ENCODE peak calls at places on chromosome 10, in five cellular contexts. F, B, V, S and M are unnamed samples.

GRCh38 chr10:116287906-116288501 is 15.0 kb upstream of the GFRA1 start:
- DNase-seq in F (peak), B (peak), V (peak), S (no peak), M (no peak)

GRCh38 chr10:33666686-33667480 is 332.4 kb upstream of the NRP1 start:
- DNase-seq in F (no peak), B (no peak), V (no peak), S (no peak), M (no peak)

GRCh38 chr10:86347856-86348255 is 18.7 kb downstream of the GRID1 start:
- DNase-seq in F (no peak), B (no peak), V (no peak), S (no peak), M (no peak)

GRCh38 chr10:75379817-75380216 is 21.7 kb downstream of the ZNF503 start:
- DNase-seq in F (no peak), B (no peak), V (no peak), S (no peak), M (no peak)

GRCh38 chr10:74681917-74682627 is 144.3 kb upstream of the KAT6B start:
- DNase-seq in F (no peak), B (no peak), V (no peak), S (no peak), M (no peak)

GRCh38 chr10:63266337-63267327 is 133.5 kb downstream of the NRBF2 start:
- DNase-seq in F (no peak), B (no peak), V (no peak), S (no peak), M (no peak)

GRCh38 chr10:18400201-18400910 is 251.0 kb downstream of the NSUN6 start:
- DNase-seq in F (no peak), B (no peak), V (peak), S (no peak), M (no peak)

GRCh38 chr10:133114726-133115452 is 27.2 kb downstream of the ADGRA1 start:
- DNase-seq in F (no peak), B (no peak), V (no peak), S (no peak), M (no peak)

GRCh38 chr10:83023647-83024046 is 1115.7 kb upstream of the GHITM start:
- DNase-seq in F (no peak), B (no peak), V (no peak), S (no peak), M (peak)

GRCh38 chr10:34967411-34967880 is 122.7 kb downstream of the CUL2 start:
- DNase-seq in F (no peak), B (peak), V (no peak), S (no peak), M (peak)

GRCh38 chr10:99296605-99297004 is 32.6 kb upstream of the CNNM1 start:
- DNase-seq in F (no peak), B (no peak), V (no peak), S (no peak), M (no peak)

GRCh38 chr10:121591186-121591585 is 7.1 kb downstream of the FGFR2 start:
- DNase-seq in F (no peak), B (no peak), V (no peak), S (no peak), M (no peak)

GRCh38 chr10:123997486-123998196 is 95.8 kb downstream of the CHST15 start:
- DNase-seq in F (no peak), B (peak), V (no peak), S (no peak), M (peak)

GRCh38 chr10:131648386-131649020 is 252.3 kb upstream of the PPP2R2D start:
- DNase-seq in F (no peak), B (no peak), V (no peak), S (no peak), M (no peak)

GRCh38 chr10:89427629-89428028 is 13.3 kb downstream of the IFIT5 start:
- DNase-seq in F (no peak), B (no peak), V (no peak), S (no peak), M (peak)

GRCh38 chr10:97882142-97883091 is 32.8 kb downstream of the GOLGA7B start:
- DNase-seq in F (no peak), B (peak), V (no peak), S (no peak), M (no peak)

GRCh38 chr10:132407846-132408278 is 10.9 kb downstream of the PWWP2B start:
- DNase-seq in F (no peak), B (no peak), V (no peak), S (no peak), M (no peak)

GRCh38 chr10:77505431-77506334 is 131.9 kb downstream of the KCNMA1 start:
- DNase-seq in F (no peak), B (peak), V (no peak), S (no peak), M (peak)

GRCh38 chr10:85603167-85603940 is 763.2 kb downstream of the GRID1 start:
- DNase-seq in F (no peak), B (no peak), V (no peak), S (no peak), M (no peak)

GRCh38 chr10:689433-690226 is at the start of gene DIP2C:
- DNase-seq in F (no peak), B (no peak), V (no peak), S (no peak), M (peak)

GRCh38 chr10:79136227-79137005 is 67.7 kb downstream of the ZMIZ1 start:
- DNase-seq in F (no peak), B (no peak), V (no peak), S (no peak), M (no peak)

GRCh38 chr10:79137404-79137803 is 68.6 kb downstream of the ZMIZ1 start:
- DNase-seq in F (no peak), B (no peak), V (no peak), S (no peak), M (no peak)

GRCh38 chr10:79139124-79139835 is 70.5 kb downstream of the ZMIZ1 start:
- DNase-seq in F (no peak), B (peak), V (no peak), S (no peak), M (peak)

GRCh38 chr10:79138449-79139123 is 69.8 kb downstream of the ZMIZ1 start:
- DNase-seq in F (no peak), B (no peak), V (no peak), S (no peak), M (no peak)

DNA sequence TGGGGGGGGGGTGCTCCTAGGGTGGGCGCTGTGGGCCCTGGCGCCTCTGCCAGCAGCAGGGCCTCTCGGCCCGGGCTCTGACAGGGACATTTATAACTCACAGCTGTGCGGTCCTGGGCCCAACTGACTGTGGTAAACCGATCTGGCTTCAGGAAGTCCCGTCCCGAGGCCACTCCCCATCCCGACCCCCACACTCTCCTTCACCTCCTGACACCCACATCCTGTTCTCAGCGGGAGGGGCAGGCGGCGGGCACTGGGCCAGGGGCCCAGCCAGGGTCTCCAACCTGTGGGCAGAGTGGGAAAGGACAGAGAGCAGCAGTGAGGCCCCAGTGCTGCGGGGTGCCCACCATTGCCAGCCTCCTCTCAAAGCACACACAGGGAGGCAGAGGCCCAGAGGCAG is 69.1 kb downstream of the ZMIZ1 start:
- DNase-seq in F (peak), B (no peak), V (peak), S (no peak), M (no peak)
- H3K4me3 ChIP-seq in F (peak), B (no peak), V (no peak), S (peak), M (no peak)

GRCh38 chr10:13440709-13441061 is 88.1 kb downstream of the BEND7 start:
- DNase-seq in F (no peak), B (no peak), V (no peak), S (no peak), M (no peak)
- H3K4me3 ChIP-seq in F (no peak), B (no peak), V (no peak), S (peak), M (peak)

DNA sequence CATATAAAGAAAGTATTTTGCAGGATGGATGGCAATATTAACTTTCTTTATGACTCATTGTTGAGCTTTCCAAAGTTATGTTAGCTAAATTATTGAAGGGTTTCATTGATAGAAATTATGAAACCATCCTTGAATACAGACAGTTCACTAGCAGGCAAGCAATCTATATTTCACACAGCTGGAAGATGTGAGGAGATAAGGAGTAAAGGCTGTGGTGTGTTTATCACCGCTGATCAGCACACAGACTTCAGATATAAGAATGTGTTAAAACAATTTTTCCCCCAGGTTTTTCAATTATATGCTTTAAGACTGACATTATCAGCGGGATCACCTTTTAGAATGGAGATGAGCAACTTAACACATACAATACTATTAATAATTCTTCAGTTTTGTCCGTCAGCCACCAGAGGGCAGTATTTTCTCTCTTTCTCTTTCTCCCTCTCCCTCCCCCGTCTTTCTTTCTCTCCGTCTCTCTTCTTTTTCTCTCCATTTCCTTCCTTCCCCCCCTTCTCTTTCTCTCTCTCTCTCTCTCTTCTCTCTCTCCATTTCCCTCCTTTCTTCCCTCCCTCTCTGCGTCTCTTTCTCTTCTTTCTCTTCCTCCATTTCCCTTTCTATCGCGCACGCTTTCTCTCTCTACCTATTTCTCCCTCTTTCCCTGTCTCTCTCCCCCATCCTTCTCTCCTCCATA is 62.9 kb upstream of the FAM171A1 start:
- DNase-seq in F (peak), B (no peak), V (no peak), S (peak), M (peak)
- H3K4me3 ChIP-seq in F (peak), B (peak), V (no peak), S (peak), M (peak)

GRCh38 chr10:43645866-43646265 is 2.8 kb downstream of the ZNF32 start:
- DNase-seq in F (no peak), B (no peak), V (no peak), S (no peak), M (no peak)

GRCh38 chr10:43648083-43648391 is 644 bp downstream of the ZNF32 start:
- DNase-seq in F (peak), B (no peak), V (no peak), S (no peak), M (no peak)

GRCh38 chr10:43648392-43649148 is at the start of gene ZNF32:
- DNase-seq in F (peak), B (peak), V (peak), S (peak), M (peak)

GRCh38 chr10:43649149-43649523 is 455 bp upstream of the ZNF32 start:
- DNase-seq in F (no peak), B (no peak), V (no peak), S (no peak), M (no peak)

GRCh38 chr10:43647576-43647975 is 1.1 kb downstream of the ZNF32 start:
- DNase-seq in F (no peak), B (no peak), V (no peak), S (no peak), M (no peak)
- H3K4me3 ChIP-seq in F (peak), B (no peak), V (no peak), S (peak), M (no peak)

GRCh38 chr10:29041512-29042150 is 247.2 kb upstream of the LYZL1 start:
- DNase-seq in F (no peak), B (no peak), V (no peak), S (no peak), M (no peak)
- H3K4me3 ChIP-seq in F (no peak), B (no peak), V (no peak), S (no peak), M (no peak)